ENCODE peak calls at places on chromosomes 13 and 19, in four cellular contexts. F is HepG2, D is K562, L is GM12878. E is an unnamed sample.

GRCh38 chr19:51784922-51785690 is 9.9 kb upstream of the FPR3 start:
- DNase-seq in F (no peak), D (peak; percentile 51), L (peak; percentile 32), E (no peak)

GRCh38 chr13:90362718-90363117 is 984.8 kb upstream of the MIR17HG start:
- DNase-seq in F (no peak), D (no peak), L (no peak), E (no peak)

GRCh38 chr13:64073203-64073602 is 2657.6 kb upstream of the PCDH20 start:
- DNase-seq in F (peak; percentile 3), D (no peak), L (no peak), E (no peak)

GRCh38 chr13:19836472-19836871 is 27.0 kb downstream of the ZMYM5 start:
- DNase-seq in F (no peak), D (no peak), L (no peak), E (no peak)

GRCh38 chr19:41872775-41873647 is 4.1 kb upstream of the CD79A start:
- DNase-seq in F (peak; percentile 72), D (peak; percentile 71), L (no peak), E (peak; percentile 61)

GRCh38 chr19:16197188-16197621 is 506 bp upstream of the AP1M1 start:
- DNase-seq in F (peak; percentile 61), D (no peak), L (no peak), E (no peak)

GRCh38 chr19:11018743-11019142 is 57.9 kb downstream of the SMARCA4 start:
- DNase-seq in F (no peak), D (no peak), L (no peak), E (no peak)

GRCh38 chr19:12774588-12775555 is at the start of gene HOOK2:
- DNase-seq in F (no peak), D (no peak), L (no peak), E (peak; percentile 92)

GRCh38 chr13:39049274-39049673 is 11.0 kb downstream of the NHLRC3 start:
- DNase-seq in F (no peak), D (no peak), L (no peak), E (no peak)

GRCh38 chr19:51194527-51195315 is 30.2 kb upstream of the CD33 start:
- DNase-seq in F (no peak), D (no peak), L (peak; percentile 30), E (peak; percentile 7)

GRCh38 chr19:47369923-47370625 is 21.0 kb downstream of the DHX34 start:
- DNase-seq in F (no peak), D (no peak), L (no peak), E (no peak)

GRCh38 chr19:8528500-8528899 is 14.5 kb upstream of the ZNF414 start:
- DNase-seq in F (no peak), D (no peak), L (no peak), E (no peak)

GRCh38 chr13:30276178-30276577 is 31.2 kb downstream of the KATNAL1 start:
- DNase-seq in F (no peak), D (no peak), L (peak; percentile 33), E (no peak)

GRCh38 chr13:37492741-37493514 is 105.6 kb downstream of the POSTN start:
- DNase-seq in F (no peak), D (no peak), L (no peak), E (no peak)

GRCh38 chr13:37306778-37307544 is 201.5 kb upstream of the CSNK1A1L start:
- DNase-seq in F (no peak), D (no peak), L (no peak), E (no peak)

GRCh38 chr13:111597041-111598017 is 276.9 kb downstream of the TEX29 start:
- DNase-seq in F (no peak), D (no peak), L (no peak), E (no peak)

GRCh38 chr13:33547035-33547434 is 261.5 kb upstream of the STARD13 start:
- DNase-seq in F (no peak), D (no peak), L (no peak), E (no peak)

GRCh38 chr13:95451656-95452055 is 100.9 kb upstream of the CLDN10 start:
- DNase-seq in F (no peak), D (no peak), L (no peak), E (no peak)

GRCh38 chr19:6476155-6476895 is 5.3 kb downstream of the DENND1C start:
- DNase-seq in F (peak; percentile 88), D (peak; percentile 84), L (no peak), E (no peak)

GRCh38 chr19:38657633-38658222 is 10.3 kb downstream of the ACTN4 start:
- DNase-seq in F (no peak), D (no peak), L (no peak), E (no peak)

GRCh38 chr13:34698953-34699352 is 243.1 kb upstream of the NBEA start:
- DNase-seq in F (no peak), D (no peak), L (no peak), E (no peak)

GRCh38 chr13:49627831-49628652 is at the start of gene ARL11:
- DNase-seq in F (no peak), D (peak; percentile 60), L (peak; percentile 39), E (peak; percentile 85)

GRCh38 chr13:102295316-102296048 is 106.4 kb downstream of the FGF14 start:
- DNase-seq in F (no peak), D (no peak), L (no peak), E (no peak)

GRCh38 chr13:29279859-29280258 is 315.6 kb downstream of the SLC7A1 start:
- DNase-seq in F (no peak), D (no peak), L (no peak), E (no peak)

GRCh38 chr19:55579766-55580621 is 654 bp downstream of the ZNF579 start:
- DNase-seq in F (peak; percentile 16), D (peak; percentile 43), L (no peak), E (no peak)

GRCh38 chr13:53601181-53601580 is 572.6 kb downstream of the OLFM4 start:
- DNase-seq in F (no peak), D (no peak), L (no peak), E (no peak)

GRCh38 chr19:5993516-5994406 is 15.8 kb upstream of the RANBP3 start:
- DNase-seq in F (no peak), D (no peak), L (no peak), E (no peak)

GRCh38 chr13:110400786-110401533 is 93.9 kb downstream of the COL4A2 start:
- DNase-seq in F (no peak), D (no peak), L (no peak), E (no peak)

GRCh38 chr19:38674388-38675133 is 27.1 kb downstream of the ACTN4 start:
- DNase-seq in F (no peak), D (peak; percentile 56), L (no peak), E (no peak)

GRCh38 chr19:18319591-18320135 is 3.2 kb downstream of the LSM4 start:
- DNase-seq in F (peak; percentile 81), D (no peak), L (no peak), E (no peak)

DNA sequence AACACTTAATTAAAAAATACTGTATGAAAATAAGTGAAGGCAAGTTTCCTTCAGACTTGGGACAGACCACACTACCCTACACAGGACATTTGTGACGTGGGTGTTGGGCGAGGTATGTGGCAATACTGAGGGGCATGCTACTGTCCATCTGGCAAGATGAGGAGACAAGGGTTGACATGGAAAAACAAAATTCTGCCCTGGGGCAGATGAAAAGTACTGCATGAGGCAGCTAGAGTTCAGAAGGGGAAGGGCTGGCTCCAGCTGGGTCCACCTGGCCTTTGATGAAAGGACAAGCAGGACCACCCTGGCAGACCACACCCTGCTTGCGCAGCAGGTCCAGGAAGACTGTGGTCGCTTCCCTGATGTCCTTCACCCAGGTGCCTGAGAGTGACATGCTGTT is 43.2 kb downstream of the LATS2 start:
- DNase-seq in F (no peak), D (no peak), L (no peak), E (peak; percentile 16)
- TF ChIP-seq JUND in F (no peak), D (no peak), L (no peak), E (no peak)

GRCh38 chr19:14840206-14840605 is 5.2 kb upstream of the OR7A5 start:
- DNase-seq in F (no peak), D (no peak), L (no peak), E (no peak)

GRCh38 chr19:14835011-14835410 is at the start of the genes OR7A5 and OR7C1:
- DNase-seq in F (no peak), D (no peak), L (no peak), E (peak; percentile 14)

GRCh38 chr19:14843169-14843568 is 5.6 kb downstream of the OR7A10 start:
- DNase-seq in F (no peak), D (no peak), L (no peak), E (no peak)

GRCh38 chr19:14837391-14837790 is 2.4 kb upstream of the OR7A5 start:
- DNase-seq in F (no peak), D (no peak), L (no peak), E (no peak)
- TF ChIP-seq JUND in F (no peak), D (no peak), L (no peak), E (no peak)

GRCh38 chr13:100610399-100611347 is 22.1 kb upstream of the GGACT start:
- DNase-seq in F (no peak), D (no peak), L (peak; percentile 12), E (no peak)

GRCh38 chr13:100604909-100605308 is 16.3 kb upstream of the GGACT start:
- DNase-seq in F (no peak), D (no peak), L (no peak), E (no peak)

GRCh38 chr13:100611678-100612492 is 23.3 kb upstream of the GGACT start:
- DNase-seq in F (no peak), D (peak; percentile 38), L (no peak), E (no peak)

DNA sequence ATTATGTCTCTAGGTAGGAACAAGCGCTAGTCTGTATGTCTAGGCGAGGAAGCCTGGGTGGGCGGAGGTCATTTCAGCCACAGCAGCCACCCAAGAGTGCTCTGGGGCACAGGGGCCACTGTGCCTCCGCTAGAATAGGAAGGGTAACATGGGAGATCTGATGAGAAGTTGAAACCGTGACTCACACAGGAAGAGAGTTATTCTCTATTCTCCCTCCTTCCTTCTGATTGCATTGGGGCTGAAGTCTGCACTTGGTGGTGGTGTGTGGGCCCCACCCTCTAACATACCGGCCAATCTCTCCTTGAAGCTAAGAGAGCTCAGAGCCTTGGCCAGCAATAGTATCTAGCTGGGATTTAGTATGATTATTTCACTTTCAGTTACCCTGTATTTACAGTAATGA is 20.3 kb upstream of the GGACT start:
- DNase-seq in F (no peak), D (peak; percentile 81), L (peak; percentile 17), E (no peak)
- TF ChIP-seq JUND in F (no peak), D (peak; percentile 81), L (no peak), E (no peak)

GRCh38 chr13:50893211-50893852 is 16.3 kb upstream of the RNASEH2B start:
- DNase-seq in F (no peak), D (no peak), L (no peak), E (no peak)
- TF ChIP-seq JUND in F (no peak), D (no peak), L (no peak), E (no peak)

GRCh38 chr19:23403581-23404324 is 8.5 kb upstream of the ZNF91 start:
- DNase-seq in F (peak; percentile 87), D (no peak), L (no peak), E (peak; percentile 8)
- TF ChIP-seq JUND in F (no peak), D (no peak), L (no peak), E (no peak)

E was measured in T47D.